ENCODE peak calls at places on chromosomes 2 and 18, in five cellular contexts. A, Y, P, O and X are unnamed samples.

GRCh38 chr18:6060149-6060548 is 164.8 kb upstream of the TMEM200C start:
- DNase-seq in A (no peak), P (no peak), O (no peak), Y (no peak), X (no peak)

GRCh38 chr2:154698789-154699559 is 479 bp downstream of the KCNJ3 start:
- DNase-seq in A (peak), O (no peak), P (no peak), Y (no peak), X (no peak)

GRCh38 chr2:65354773-65355172 is 77.6 kb downstream of the SPRED2 start:
- DNase-seq in Y (no peak), O (no peak), A (no peak), P (no peak), X (no peak)

GRCh38 chr2:240351088-240351741 is 84.2 kb upstream of the GPC1 start:
- DNase-seq in P (no peak), O (no peak), A (no peak), Y (no peak), X (no peak)

GRCh38 chr2:240343548-240343947 is 91.9 kb upstream of the GPC1 start:
- DNase-seq in Y (no peak), A (no peak), O (no peak), P (no peak), X (no peak)

GRCh38 chr2:83901322-83901721 is 557.8 kb downstream of the SUCLG1 start:
- DNase-seq in A (no peak), Y (no peak), P (no peak), O (no peak), X (no peak)

GRCh38 chr18:55362303-55362702 is 225.7 kb downstream of the TCF4 start:
- DNase-seq in O (no peak), Y (no peak), A (no peak), P (no peak), X (peak)

GRCh38 chr2:160006466-160006865 is 55.9 kb downstream of the PLA2R1 start:
- DNase-seq in Y (no peak), O (no peak), P (no peak), A (no peak), X (no peak)

GRCh38 chr2:186995092-186995491 is 146.1 kb upstream of the ZSWIM2 start:
- DNase-seq in Y (no peak), O (no peak), P (no peak), A (no peak), X (no peak)

GRCh38 chr2:170747921-170748320 is 22.3 kb upstream of the ERICH2 start:
- DNase-seq in A (no peak), O (no peak), P (no peak), Y (no peak), X (no peak)

GRCh38 chr2:134705861-134706586 is 12.8 kb downstream of the TMEM163 start:
- DNase-seq in O (no peak), P (no peak), Y (no peak), A (no peak), X (no peak)

GRCh38 chr2:97651114-97651513 is 5.3 kb downstream of the COX5B start:
- DNase-seq in Y (no peak), P (no peak), A (no peak), O (no peak), X (no peak)

GRCh38 chr18:24397131-24397693 is 412 bp downstream of the OSBPL1A start:
- DNase-seq in Y (peak), O (peak), P (peak), A (peak), X (peak)

GRCh38 chr2:220396287-220396686 is 768.9 kb downstream of the SLC4A3 start:
- DNase-seq in O (no peak), A (no peak), P (no peak), Y (no peak), X (no peak)

GRCh38 chr2:164275659-164276058 is 345.6 kb downstream of the GRB14 start:
- DNase-seq in P (no peak), O (no peak), Y (no peak), A (no peak), X (no peak)

GRCh38 chr2:48482774-48483173 is 47.2 kb upstream of the STON1 start:
- DNase-seq in Y (no peak), A (no peak), O (no peak), P (no peak), X (peak)

GRCh38 chr2:47309952-47310800 is 92.8 kb upstream of the MSH2 start:
- DNase-seq in P (no peak), O (no peak), Y (peak), A (no peak), X (no peak)

GRCh38 chr2:213036836-213037235 is 114.6 kb downstream of the IKZF2 start:
- DNase-seq in A (no peak), O (no peak), P (no peak), Y (no peak), X (no peak)

GRCh38 chr18:76821356-76821874 is 942 bp upstream of the ZNF236 start:
- DNase-seq in O (no peak), A (no peak), Y (no peak), P (no peak), X (no peak)

GRCh38 chr2:127592761-127593227 is 53.2 kb upstream of the GPR17 start:
- DNase-seq in A (no peak), Y (no peak), O (no peak), P (no peak), X (no peak)

GRCh38 chr2:219537657-219538487 is 5.7 kb downstream of the CHPF start:
- DNase-seq in A (no peak), P (no peak), Y (no peak), O (no peak), X (no peak)

GRCh38 chr2:237235383-237236095 is 149.8 kb downstream of the COPS8 start:
- DNase-seq in Y (no peak), P (peak), O (no peak), A (peak), X (no peak)

GRCh38 chr2:127179756-127180155 is 40.3 kb downstream of the CYP27C1 start:
- DNase-seq in O (no peak), Y (no peak), P (no peak), A (no peak), X (no peak)

GRCh38 chr2:165357758-165358157 is 111.7 kb upstream of the CSRNP3 start:
- DNase-seq in A (no peak), Y (no peak), P (no peak), O (no peak), X (peak)

GRCh38 chr18:63322908-63323634 is 3.5 kb upstream of the BCL2 start:
- DNase-seq in Y (no peak), A (no peak), O (peak), P (peak), X (peak)

GRCh38 chr2:52686935-52687334 is 1080.7 kb upstream of the CHAC2 start:
- DNase-seq in P (no peak), O (no peak), Y (no peak), A (no peak), X (no peak)

GRCh38 chr2:64595397-64596160 is 58.1 kb downstream of the SERTAD2 start:
- DNase-seq in O (peak), Y (no peak), A (no peak), P (no peak), X (peak)

GRCh38 chr2:59777120-59777519 is 776.3 kb downstream of the BCL11A start:
- DNase-seq in O (no peak), A (no peak), Y (no peak), P (no peak), X (no peak)

GRCh38 chr2:232310690-232311089 is 67.9 kb upstream of the ALPP start:
- DNase-seq in A (no peak), O (no peak), P (no peak), Y (no peak), X (no peak)
- H3K27ac ChIP-seq in A (no peak), O (no peak), P (no peak), Y (no peak), X (no peak)

DNA sequence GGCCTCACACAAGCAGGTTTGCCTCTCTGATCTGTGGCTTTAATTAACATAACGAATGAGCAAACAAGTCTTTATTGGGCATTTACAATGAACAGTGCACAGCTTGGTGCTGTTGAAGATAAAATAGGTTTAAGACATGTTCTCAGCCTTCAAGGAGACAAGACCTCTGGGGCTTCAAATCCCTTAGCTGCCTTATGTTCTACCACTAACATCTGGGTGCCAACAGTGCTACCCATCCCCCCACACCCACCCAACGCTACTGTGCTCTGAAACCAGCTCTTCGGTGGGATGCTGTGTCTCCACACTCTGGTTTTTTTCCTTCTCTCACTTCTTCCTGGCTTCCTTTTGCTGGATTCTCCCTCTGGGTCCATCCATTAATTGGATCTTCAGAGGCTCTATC is 14.1 kb upstream of the B3GNT2 start:
- DNase-seq in Y (no peak), P (no peak), O (no peak), A (no peak), X (no peak)
- H3K4me3 ChIP-seq in Y (no peak), P (no peak), O (no peak), A (no peak), X (no peak)

GRCh38 chr2:8684885-8685696 is 3.2 kb downstream of the ID2 start:
- DNase-seq in O (peak), P (peak), A (peak), Y (peak), X (peak)
- H3K27ac ChIP-seq in O (peak), P (peak), A (peak), Y (peak), X (peak)

DNA sequence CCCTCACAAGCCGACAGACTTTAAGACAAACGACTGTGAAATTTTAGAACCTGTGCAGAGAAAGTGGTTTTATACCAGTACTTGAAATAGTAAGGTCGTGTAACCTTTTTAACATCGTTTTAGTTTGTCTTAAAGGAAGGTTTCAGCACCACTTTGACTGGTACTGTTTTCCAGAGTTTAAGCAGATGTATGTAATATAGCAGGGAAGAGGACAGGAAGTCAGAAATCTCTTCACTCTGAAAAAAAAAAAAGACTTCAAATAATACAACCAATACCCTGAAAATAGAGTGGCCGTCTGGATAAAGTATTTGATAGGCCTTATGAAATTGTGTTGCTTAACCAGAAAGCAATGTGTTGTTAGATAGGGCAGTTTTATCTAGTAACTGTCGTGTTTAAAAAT is 1.5 kb downstream of the SPATS2L start:
- DNase-seq in P (no peak), O (no peak), Y (no peak), A (no peak), X (no peak)
- H3K4me3 ChIP-seq in P (peak), O (peak), Y (peak), A (peak), X (peak)

GRCh38 chr2:215758691-215759090 is 254.7 kb downstream of the MREG start:
- DNase-seq in Y (no peak), P (no peak), O (no peak), A (no peak), X (no peak)

GRCh38 chr2:215756351-215756731 is 257.0 kb downstream of the MREG start:
- DNase-seq in P (no peak), A (no peak), Y (no peak), O (no peak), X (no peak)

GRCh38 chr2:215755651-215756350 is 257.6 kb downstream of the MREG start:
- DNase-seq in A (no peak), O (no peak), Y (no peak), P (no peak), X (no peak)

GRCh38 chr2:215760526-215760925 is 252.8 kb downstream of the MREG start:
- DNase-seq in Y (no peak), A (no peak), P (no peak), O (no peak), X (no peak)

DNA sequence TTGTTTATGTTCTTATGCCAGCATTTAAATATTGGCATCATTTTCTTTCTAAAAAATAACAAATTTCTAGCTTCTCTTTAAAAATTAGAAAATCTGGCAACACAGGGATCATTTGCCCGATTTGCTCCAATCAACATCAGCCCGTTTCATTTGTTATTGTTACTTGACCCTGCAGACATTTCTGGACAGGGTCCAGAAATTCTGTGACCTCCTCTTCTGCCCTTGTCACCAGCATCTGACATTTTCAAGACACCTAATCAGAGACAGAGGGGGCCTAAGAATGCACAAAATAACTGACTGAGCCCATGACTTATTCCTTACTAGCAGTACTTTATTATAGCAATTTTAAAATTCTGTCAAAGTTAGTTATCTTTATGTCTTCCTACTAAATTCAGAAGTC is 253.2 kb downstream of the MREG start:
- DNase-seq in O (no peak), Y (no peak), A (no peak), P (no peak), X (no peak)
- H3K27ac ChIP-seq in O (no peak), Y (no peak), A (no peak), P (no peak), X (no peak)